ENCODE peak calls at places on chromosomes 1 and 21, in five cellular contexts. F, K, T, Q and V are unnamed samples.

GRCh38 chr21:25717491-25718139 is 17.1 kb downstream of the ATP5PF start:
- DNase-seq in F (no peak), K (no peak), T (no peak), Q (peak; percentile 68), V (peak; percentile 30)

GRCh38 chr1:41689596-41689995 is 205.1 kb upstream of the EDN2 start:
- DNase-seq in F (no peak), K (no peak), T (peak; percentile 49), Q (no peak), V (no peak)

GRCh38 chr1:168348146-168348709 is 67.6 kb downstream of the TBX19 start:
- DNase-seq in F (no peak), K (no peak), T (peak; percentile 58), Q (peak; percentile 35), V (peak; percentile 38)

GRCh38 chr1:115135681-115136080 is 46.4 kb upstream of the TSPAN2 start:
- DNase-seq in F (no peak), K (no peak), T (no peak), Q (peak; percentile 71), V (no peak)

GRCh38 chr1:157925419-157926166 is 67.9 kb upstream of the KIRREL1 start:
- DNase-seq in F (no peak), K (no peak), T (no peak), Q (no peak), V (no peak)

GRCh38 chr1:230849451-230850194 is 18.7 kb downstream of the C1orf198 start:
- DNase-seq in F (peak; percentile 80), K (peak; percentile 80), T (no peak), Q (peak; percentile 95), V (peak; percentile 97)

GRCh38 chr1:91885331-91885715 is 628 bp downstream of the TGFBR3 start:
- DNase-seq in F (no peak), K (peak; percentile 37), T (no peak), Q (no peak), V (no peak)

GRCh38 chr1:186236921-186237320 is 138.1 kb downstream of the TPR start:
- DNase-seq in F (peak; percentile 72), K (no peak), T (no peak), Q (peak; percentile 91), V (peak; percentile 96)

GRCh38 chr1:2307943-2308342 is 79.8 kb downstream of the SKI start:
- DNase-seq in F (no peak), K (no peak), T (no peak), Q (no peak), V (no peak)

GRCh38 chr1:44828841-44829440 is 14.1 kb downstream of the PTCH2 start:
- DNase-seq in F (no peak), K (no peak), T (no peak), Q (no peak), V (no peak)

GRCh38 chr1:210800301-210800700 is 333.6 kb downstream of the KCNH1 start:
- DNase-seq in F (no peak), K (no peak), T (no peak), Q (no peak), V (no peak)

GRCh38 chr1:156104065-156104810 is 10.3 kb upstream of the LMNA start:
- DNase-seq in F (no peak), K (peak; percentile 87), T (no peak), Q (peak; percentile 84), V (peak; percentile 94)

GRCh38 chr1:229844675-229845074 is 218.6 kb downstream of the URB2 start:
- DNase-seq in F (no peak), K (peak; percentile 35), T (no peak), Q (no peak), V (peak; percentile 33)

GRCh38 chr1:184624626-184625025 is 130.0 kb downstream of the EDEM3 start:
- DNase-seq in F (no peak), K (no peak), T (no peak), Q (peak; percentile 43), V (peak; percentile 83)

GRCh38 chr1:87926131-87926828 is 597.6 kb downstream of the LMO4 start:
- DNase-seq in F (no peak), K (no peak), T (no peak), Q (no peak), V (no peak)

GRCh38 chr1:44354268-44354839 is 703 bp downstream of the ERI3 start:
- DNase-seq in F (no peak), K (no peak), T (no peak), Q (peak; percentile 53), V (peak; percentile 11)

GRCh38 chr1:41482001-41482765 is 2.3 kb downstream of the EDN2 start:
- DNase-seq in F (no peak), K (peak; percentile 63), T (peak; percentile 38), Q (no peak), V (peak; percentile 96)

GRCh38 chr1:7384121-7384520 is 387.0 kb upstream of the VAMP3 start:
- DNase-seq in F (no peak), K (no peak), T (no peak), Q (no peak), V (no peak)

GRCh38 chr1:94863919-94864318 is 43.8 kb downstream of the SLC44A3 start:
- DNase-seq in F (peak; percentile 46), K (peak; percentile 65), T (no peak), Q (peak; percentile 92), V (peak; percentile 91)

GRCh38 chr21:31948681-31949080 is 75.9 kb downstream of the HUNK start:
- DNase-seq in F (no peak), K (no peak), T (no peak), Q (no peak), V (no peak)

GRCh38 chr1:87833158-87833557 is 504.5 kb downstream of the LMO4 start:
- DNase-seq in F (peak; percentile 45), K (peak; percentile 48), T (no peak), Q (peak; percentile 88), V (no peak)

GRCh38 chr1:52955129-52955970 is 28.3 kb downstream of the SCP2 start:
- DNase-seq in F (peak; percentile 27), K (no peak), T (no peak), Q (peak; percentile 62), V (no peak)

GRCh38 chr1:150548632-150549495 is at the start of gene ADAMTSL4:
- DNase-seq in F (no peak), K (peak; percentile 59), T (no peak), Q (peak; percentile 81), V (peak; percentile 80)

GRCh38 chr1:100277866-100278265 is 11.8 kb downstream of the RTCA start:
- DNase-seq in F (no peak), K (no peak), T (no peak), Q (peak; percentile 10), V (peak; percentile 38)

GRCh38 chr1:155729031-155729898 is 40.4 kb downstream of the DAP3 start:
- DNase-seq in F (peak; percentile 33), K (no peak), T (peak; percentile 45), Q (peak; percentile 78), V (peak; percentile 80)

GRCh38 chr21:25907573-25908275 is 173.0 kb downstream of the GABPA start:
- DNase-seq in F (no peak), K (no peak), T (no peak), Q (no peak), V (no peak)

GRCh38 chr1:221274373-221274772 is 395.1 kb downstream of the HLX start:
- DNase-seq in F (no peak), K (no peak), T (no peak), Q (no peak), V (no peak)

GRCh38 chr1:223137402-223138100 is 5.5 kb downstream of the TLR5 start:
- DNase-seq in F (no peak), K (no peak), T (no peak), Q (peak; percentile 75), V (peak; percentile 100)

GRCh38 chr1:9128161-9128519 is 762 bp downstream of the GPR157 start:
- DNase-seq in F (no peak), K (peak; percentile 66), T (peak; percentile 39), Q (no peak), V (peak; percentile 36)

GRCh38 chr1:14263207-14263606 is 335.3 kb upstream of the KAZN start:
- DNase-seq in F (no peak), K (no peak), T (no peak), Q (no peak), V (no peak)

GRCh38 chr21:38798481-38798882 is 7.2 kb upstream of the ETS2 start:
- DNase-seq in F (no peak), K (no peak), T (no peak), Q (peak; percentile 75), V (peak; percentile 93)

GRCh38 chr1:157944666-157945280 is 48.7 kb upstream of the KIRREL1 start:
- DNase-seq in F (no peak), K (no peak), T (no peak), Q (no peak), V (no peak)

GRCh38 chr1:171741872-171742576 is at the start of gene VAMP4:
- DNase-seq in F (no peak), K (peak; percentile 90), T (peak; percentile 89), Q (peak; percentile 84), V (peak; percentile 89)

GRCh38 chr1:171742577-171742922 is 685 bp upstream of the VAMP4 start:
- DNase-seq in F (no peak), K (peak; percentile 45), T (peak; percentile 35), Q (peak; percentile 62), V (peak; percentile 77)

GRCh38 chr1:171740356-171740863 is 1.5 kb downstream of the VAMP4 start:
- DNase-seq in F (no peak), K (no peak), T (no peak), Q (peak; percentile 31), V (no peak)

GRCh38 chr1:171740987-171741871 is 636 bp downstream of the VAMP4 start:
- DNase-seq in F (no peak), K (peak; percentile 39), T (peak; percentile 45), Q (peak; percentile 53), V (peak; percentile 48)

GRCh38 chr1:171743014-171743870 is 1.4 kb upstream of the VAMP4 start:
- DNase-seq in F (peak; percentile 49), K (no peak), T (no peak), Q (peak; percentile 94), V (peak; percentile 79)
- TF ChIP-seq CTCF in F (no peak), K (no peak), T (no peak), Q (no peak), V (no peak)

DNA sequence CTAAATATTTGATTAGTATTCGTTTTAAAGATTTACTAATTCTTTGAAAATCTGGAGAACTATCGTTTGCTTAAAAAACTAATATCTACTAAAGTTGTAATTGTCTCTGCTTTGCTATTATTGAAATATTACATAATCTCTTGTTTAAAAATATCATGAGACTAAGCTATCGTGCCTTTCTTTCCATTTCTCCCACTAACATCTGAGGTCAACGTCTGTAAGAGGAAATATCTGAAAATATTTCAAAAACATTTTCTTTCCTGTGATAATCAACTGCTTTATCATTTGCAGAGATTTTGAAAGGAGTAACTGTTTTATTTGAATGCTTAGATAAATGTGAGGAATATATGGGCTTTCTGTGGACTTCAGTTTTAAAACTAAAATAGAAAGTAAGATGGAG is 694.1 kb downstream of the USP25 start:
- DNase-seq in F (no peak), K (no peak), T (no peak), Q (peak; percentile 34), V (no peak)
- TF ChIP-seq CTCF in F (no peak), K (no peak), T (no peak), Q (no peak), V (no peak)

DNA sequence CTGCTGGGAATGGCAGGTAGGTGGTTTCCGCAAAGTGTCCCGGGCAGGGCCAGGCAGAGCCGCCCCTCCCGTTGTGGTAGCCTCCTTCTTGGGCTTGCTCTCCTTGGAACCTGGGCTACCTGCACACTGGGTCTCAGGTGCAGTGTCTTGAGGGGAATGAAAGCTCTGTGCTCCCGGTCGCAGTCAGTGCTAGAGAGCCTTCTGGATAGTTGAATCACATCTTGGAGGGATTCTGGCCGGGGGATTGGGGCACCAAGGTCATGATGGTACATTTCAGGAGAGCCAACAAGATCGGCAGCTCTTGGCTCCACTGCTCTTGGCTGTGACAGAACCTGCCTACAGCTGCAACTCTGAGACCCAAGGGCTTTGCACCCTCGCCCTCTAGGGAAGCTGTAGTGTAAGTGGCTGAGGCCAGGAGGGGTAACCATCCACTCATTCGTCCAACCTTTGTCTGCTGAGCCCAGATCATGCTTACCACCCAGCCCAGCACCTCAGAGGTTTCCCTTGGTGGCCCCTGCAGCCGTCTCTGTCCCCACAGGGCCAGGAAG is 39.8 kb downstream of the NTPCR start:
- DNase-seq in F (no peak), K (no peak), T (peak; percentile 16), Q (no peak), V (no peak)
- TF ChIP-seq CTCF in F (no peak), K (no peak), T (peak; percentile 18), Q (no peak), V (no peak)

GRCh38 chr21:42348762-42349161 is 2.0 kb downstream of the TFF2 start:
- DNase-seq in F (no peak), K (no peak), T (no peak), Q (no peak), V (no peak)
- TF ChIP-seq CTCF in F (no peak), K (no peak), T (no peak), Q (no peak), V (no peak)